ENCODE peak calls at places on chromosomes 3 and 15, in four cellular contexts. One of them, this sample, is unnamed.
A peak's percentile ranks its signal among the peaks of the same experiment; 100 is the strongest.

GRCh38 chr3:112582242-112582874 is 20.5 kb downstream of the SLC35A5 start:
- DNase-seq in prostate gland: no peak
- DNase-seq in BE2C: peak; percentile 42
- DNase-seq in left ventricle myocardium inferior: no peak
- DNase-seq in this sample: peak; percentile 9

GRCh38 chr3:197132916-197133530 is 103.4 kb upstream of the MELTF start:
- DNase-seq in prostate gland: no peak
- DNase-seq in BE2C: no peak
- DNase-seq in left ventricle myocardium inferior: no peak
- DNase-seq in this sample: no peak

GRCh38 chr3:129398803-129399144 is 29.7 kb downstream of the EFCAB12 start:
- DNase-seq in prostate gland: no peak
- DNase-seq in BE2C: peak; percentile 28
- DNase-seq in left ventricle myocardium inferior: no peak
- DNase-seq in this sample: peak; percentile 86

GRCh38 chr15:75620043-75620775 is 5.3 kb downstream of the SNUPN start:
- DNase-seq in prostate gland: no peak
- DNase-seq in BE2C: no peak
- DNase-seq in left ventricle myocardium inferior: peak; percentile 29
- DNase-seq in this sample: no peak

GRCh38 chr3:14514323-14514720 is 25.8 kb downstream of the GRIP2 start:
- DNase-seq in prostate gland: no peak
- DNase-seq in BE2C: no peak
- DNase-seq in left ventricle myocardium inferior: no peak
- DNase-seq in this sample: peak; percentile 1

GRCh38 chr3:8298021-8298954 is 203.3 kb upstream of the LMCD1 start:
- DNase-seq in prostate gland: no peak
- DNase-seq in BE2C: no peak
- DNase-seq in left ventricle myocardium inferior: no peak
- DNase-seq in this sample: peak; percentile 13

GRCh38 chr3:126781889-126782491 is 78.0 kb downstream of the CHCHD6 start:
- DNase-seq in prostate gland: no peak
- DNase-seq in BE2C: no peak
- DNase-seq in left ventricle myocardium inferior: no peak
- DNase-seq in this sample: no peak

GRCh38 chr3:188150982-188151381 is 3.0 kb upstream of the LPP start:
- DNase-seq in prostate gland: no peak
- DNase-seq in BE2C: no peak
- DNase-seq in left ventricle myocardium inferior: no peak
- DNase-seq in this sample: no peak

GRCh38 chr3:194123735-194124134 is 12.2 kb upstream of the HES1 start:
- DNase-seq in prostate gland: no peak
- DNase-seq in BE2C: no peak
- DNase-seq in left ventricle myocardium inferior: no peak
- DNase-seq in this sample: no peak

GRCh38 chr3:142209655-142210054 is 15.7 kb downstream of the GK5 start:
- DNase-seq in prostate gland: no peak
- DNase-seq in BE2C: peak; percentile 65
- DNase-seq in left ventricle myocardium inferior: no peak
- DNase-seq in this sample: no peak

GRCh38 chr3:105473521-105474223 is 107.0 kb downstream of the ALCAM start:
- DNase-seq in prostate gland: no peak
- DNase-seq in BE2C: no peak
- DNase-seq in left ventricle myocardium inferior: no peak
- DNase-seq in this sample: no peak

GRCh38 chr15:70608156-70608555 is 155.2 kb downstream of the UACA start:
- DNase-seq in prostate gland: no peak
- DNase-seq in BE2C: no peak
- DNase-seq in left ventricle myocardium inferior: no peak
- DNase-seq in this sample: no peak

GRCh38 chr3:173221010-173221409 is 80.0 kb upstream of the SPATA16 start:
- DNase-seq in prostate gland: no peak
- DNase-seq in BE2C: no peak
- DNase-seq in left ventricle myocardium inferior: no peak
- DNase-seq in this sample: no peak

GRCh38 chr15:37995461-37996347 is 61.3 kb downstream of the TMCO5A start:
- DNase-seq in prostate gland: no peak
- DNase-seq in BE2C: peak; percentile 41
- DNase-seq in left ventricle myocardium inferior: no peak
- DNase-seq in this sample: no peak

GRCh38 chr3:14577897-14578296 is 37.8 kb upstream of the GRIP2 start:
- DNase-seq in prostate gland: no peak
- DNase-seq in BE2C: no peak
- DNase-seq in left ventricle myocardium inferior: no peak
- DNase-seq in this sample: no peak

GRCh38 chr15:39171944-39172368 is 408.9 kb upstream of the THBS1 start:
- DNase-seq in prostate gland: peak; percentile 73
- DNase-seq in BE2C: peak; percentile 43
- DNase-seq in left ventricle myocardium inferior: peak; percentile 23
- DNase-seq in this sample: peak; percentile 35

GRCh38 chr15:49918106-49918505 is 200.9 kb downstream of the ATP8B4 start:
- DNase-seq in prostate gland: no peak
- DNase-seq in BE2C: no peak
- DNase-seq in left ventricle myocardium inferior: no peak
- DNase-seq in this sample: no peak

GRCh38 chr3:165196577-165197561 is 685 bp upstream of the SLITRK3 start:
- DNase-seq in prostate gland: no peak
- DNase-seq in BE2C: peak; percentile 8
- DNase-seq in left ventricle myocardium inferior: no peak
- DNase-seq in this sample: peak; percentile 58

GRCh38 chr3:165194477-165195135 is 1.6 kb downstream of the SLITRK3 start:
- DNase-seq in prostate gland: no peak
- DNase-seq in BE2C: no peak
- DNase-seq in left ventricle myocardium inferior: no peak
- DNase-seq in this sample: no peak

GRCh38 chr3:165195628-165196576 is at the start of gene SLITRK3:
- DNase-seq in prostate gland: no peak
- DNase-seq in BE2C: peak; percentile 4
- DNase-seq in left ventricle myocardium inferior: no peak
- DNase-seq in this sample: peak; percentile 25

GRCh38 chr3:165193392-165194268 is 2.6 kb downstream of the SLITRK3 start:
- DNase-seq in prostate gland: no peak
- DNase-seq in BE2C: no peak
- DNase-seq in left ventricle myocardium inferior: no peak
- DNase-seq in this sample: no peak

GRCh38 chr3:165195226-165195625 is 958 bp downstream of the SLITRK3 start:
- DNase-seq in prostate gland: no peak
- DNase-seq in BE2C: no peak
- DNase-seq in left ventricle myocardium inferior: no peak
- DNase-seq in this sample: no peak
- H3K27me3 ChIP-seq in prostate gland: peaks cover 31% of the 10 kb centered on the region
- H3K27me3 ChIP-seq in BE2C: peaks cover 82% of the 10 kb centered on the region
- H3K27me3 ChIP-seq in left ventricle myocardium inferior: peaks cover 96% of the 10 kb centered on the region
- H3K27me3 ChIP-seq in this sample: no peaks in the 10 kb centered on the region

GRCh38 chr15:59993950-59994401 is 10.1 kb upstream of the FOXB1 start:
- DNase-seq in prostate gland: no peak
- DNase-seq in BE2C: no peak
- DNase-seq in left ventricle myocardium inferior: no peak
- DNase-seq in this sample: peak; percentile 71

GRCh38 chr15:59993041-59993750 is 10.9 kb upstream of the FOXB1 start:
- DNase-seq in prostate gland: no peak
- DNase-seq in BE2C: no peak
- DNase-seq in left ventricle myocardium inferior: no peak
- DNase-seq in this sample: no peak

GRCh38 chr15:59995568-59996349 is 8.4 kb upstream of the FOXB1 start:
- DNase-seq in prostate gland: no peak
- DNase-seq in BE2C: no peak
- DNase-seq in left ventricle myocardium inferior: no peak
- DNase-seq in this sample: no peak

GRCh38 chr15:59994855-59995557 is 9.1 kb upstream of the FOXB1 start:
- DNase-seq in prostate gland: no peak
- DNase-seq in BE2C: no peak
- DNase-seq in left ventricle myocardium inferior: no peak
- DNase-seq in this sample: no peak

DNA sequence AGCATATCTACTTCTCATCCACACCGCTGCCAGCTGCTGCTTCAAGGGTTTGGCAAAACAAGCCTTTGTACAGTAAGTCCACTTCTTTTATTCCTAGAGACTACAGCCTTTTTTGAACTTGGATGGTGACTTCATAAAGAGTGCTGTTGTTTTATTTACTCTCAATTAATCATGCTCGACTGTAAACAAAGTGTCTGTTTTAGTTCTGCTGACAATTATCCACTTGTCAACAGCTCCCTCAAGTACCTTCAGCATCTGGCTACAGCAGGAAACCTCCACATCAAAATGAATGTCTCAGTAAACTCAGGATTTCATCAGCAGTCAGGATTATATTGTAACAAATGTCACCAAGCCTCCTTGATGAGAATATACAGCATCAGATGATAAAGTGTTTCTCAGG is 12.2 kb upstream of the FOXB1 start:
- DNase-seq in prostate gland: no peak
- DNase-seq in BE2C: no peak
- DNase-seq in left ventricle myocardium inferior: no peak
- DNase-seq in this sample: no peak
- H3K27me3 ChIP-seq in prostate gland: peaks cover 37% of the 10 kb centered on the region
- H3K27me3 ChIP-seq in BE2C: peaks cover 77% of the 10 kb centered on the region
- H3K27me3 ChIP-seq in left ventricle myocardium inferior: peaks cover 100% of the 10 kb centered on the region
- H3K27me3 ChIP-seq in this sample: peaks cover 29% of the 10 kb centered on the region

DNA sequence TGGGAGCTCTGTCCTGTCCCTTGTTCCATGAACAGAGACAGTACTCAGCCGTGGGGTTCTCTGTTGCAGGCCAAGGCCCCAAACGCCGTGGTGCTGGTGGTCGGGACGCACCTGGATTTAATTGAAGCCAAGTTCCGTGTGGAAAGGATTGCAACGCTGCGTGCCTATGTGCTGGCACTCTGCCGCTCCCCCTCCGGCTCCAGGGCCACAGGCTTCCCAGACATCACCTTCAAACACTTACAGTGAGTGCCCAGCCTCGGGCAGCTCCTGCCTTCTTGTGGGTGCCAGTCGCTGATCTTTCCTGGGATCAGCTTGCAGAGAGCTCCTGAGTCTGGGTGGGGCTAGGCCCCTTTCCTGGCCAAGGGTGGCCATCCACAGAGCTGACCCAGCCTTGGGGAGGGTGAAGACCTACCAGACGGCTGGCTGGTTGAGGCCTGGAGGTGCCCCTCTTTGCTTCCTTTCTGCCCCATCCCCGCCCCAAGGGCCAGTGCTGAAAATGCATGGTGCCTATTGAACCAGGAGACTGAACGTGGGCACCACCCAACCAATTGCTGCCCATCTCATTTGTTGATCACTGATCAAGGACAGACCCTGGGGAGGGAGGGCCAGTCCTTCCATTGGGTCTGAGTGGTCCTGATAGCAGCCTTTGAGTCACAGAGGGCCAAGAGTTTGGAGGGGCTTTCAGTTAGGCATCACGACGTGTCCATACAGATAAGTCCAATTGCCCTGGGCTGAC is 106.9 kb downstream of the LRRK1 start:
- DNase-seq in prostate gland: no peak
- DNase-seq in BE2C: no peak
- DNase-seq in left ventricle myocardium inferior: no peak
- DNase-seq in this sample: no peak
- H3K27me3 ChIP-seq in prostate gland: no peaks in the 10 kb centered on the region
- H3K27me3 ChIP-seq in BE2C: no peaks in the 10 kb centered on the region
- H3K27me3 ChIP-seq in left ventricle myocardium inferior: no peaks in the 10 kb centered on the region
- H3K27me3 ChIP-seq in this sample: no peaks in the 10 kb centered on the region

GRCh38 chr15:89402406-89402805 is 67.8 kb upstream of the POLG start:
- DNase-seq in prostate gland: no peak
- DNase-seq in BE2C: no peak
- DNase-seq in left ventricle myocardium inferior: no peak
- DNase-seq in this sample: no peak

GRCh38 chr15:89406218-89406716 is 71.6 kb upstream of the POLG start:
- DNase-seq in prostate gland: no peak
- DNase-seq in BE2C: no peak
- DNase-seq in left ventricle myocardium inferior: no peak
- DNase-seq in this sample: no peak

GRCh38 chr15:89401636-89402252 is 67.1 kb upstream of the POLG start:
- DNase-seq in prostate gland: no peak
- DNase-seq in BE2C: no peak
- DNase-seq in left ventricle myocardium inferior: no peak
- DNase-seq in this sample: no peak

GRCh38 chr15:89400997-89401590 is 66.5 kb upstream of the POLG start:
- DNase-seq in prostate gland: no peak
- DNase-seq in BE2C: no peak
- DNase-seq in left ventricle myocardium inferior: no peak
- DNase-seq in this sample: no peak

GRCh38 chr15:89404023-89404422 is 69.4 kb upstream of the POLG start:
- DNase-seq in prostate gland: no peak
- DNase-seq in BE2C: no peak
- DNase-seq in left ventricle myocardium inferior: no peak
- DNase-seq in this sample: no peak
- H3K27me3 ChIP-seq in prostate gland: peaks cover 55% of the 10 kb centered on the region
- H3K27me3 ChIP-seq in BE2C: no peaks in the 10 kb centered on the region
- H3K27me3 ChIP-seq in left ventricle myocardium inferior: peaks cover 100% of the 10 kb centered on the region
- H3K27me3 ChIP-seq in this sample: no peaks in the 10 kb centered on the region